ENCODE peak calls at places on chromosomes 11 and 22, in six cellular contexts. N, W, Y, H, I and D are unnamed samples.

GRCh38 chr11:19889531-19889930 is 176.9 kb downstream of the NAV2 start:
- DNase-seq in H (no peak), Y (no peak), N (no peak), I (no peak), W (no peak), D (no peak)

GRCh38 chr11:75802913-75803820 is 11.8 kb upstream of the UVRAG start:
- DNase-seq in I (peak), Y (peak), N (peak), W (peak), H (peak), D (peak)

GRCh38 chr11:19980957-19981669 is 179.2 kb downstream of the DBX1 start:
- DNase-seq in W (no peak), I (no peak), N (peak), H (no peak), Y (no peak), D (no peak)

GRCh38 chr22:39917776-39918493 is 17.1 kb downstream of the GRAP2 start:
- DNase-seq in W (no peak), H (no peak), N (peak), Y (no peak), I (no peak), D (no peak)

GRCh38 chr22:45341503-45341902 is 31.8 kb downstream of the FAM118A start:
- DNase-seq in Y (no peak), W (no peak), I (no peak), N (no peak), H (no peak), D (no peak)

GRCh38 chr11:13480198-13480597 is 15.6 kb downstream of the PTH start:
- DNase-seq in W (no peak), Y (no peak), H (no peak), N (no peak), I (peak), D (no peak)

GRCh38 chr11:73982595-73982989 is at the start of gene UCP2:
- DNase-seq in Y (peak), I (no peak), N (peak), W (peak), H (peak), D (peak)

GRCh38 chr11:69374110-69374981 is 80.4 kb downstream of the MYEOV start:
- DNase-seq in Y (peak), I (peak), N (no peak), H (no peak), W (no peak), D (peak)

GRCh38 chr22:24763872-24764485 is 10.5 kb downstream of the PIWIL3 start:
- DNase-seq in I (no peak), Y (no peak), H (no peak), N (no peak), W (no peak), D (no peak)

GRCh38 chr11:20647976-20648565 is 21.3 kb upstream of the NELL1 start:
- DNase-seq in I (peak), N (peak), H (peak), W (peak), Y (no peak), D (no peak)

GRCh38 chr11:8252388-8252787 is 11.3 kb downstream of the LMO1 start:
- DNase-seq in H (no peak), Y (peak), W (no peak), N (no peak), I (no peak), D (peak)

GRCh38 chr11:19311306-19312030 is 70.7 kb upstream of the E2F8 start:
- DNase-seq in Y (peak), N (peak), H (no peak), W (peak), I (peak), D (peak)

GRCh38 chr11:18061351-18061750 is 15.3 kb upstream of the TPH1 start:
- DNase-seq in I (no peak), N (no peak), Y (no peak), W (no peak), H (no peak), D (no peak)

GRCh38 chr11:78310500-78310909 is 107.1 kb downstream of the GAB2 start:
- DNase-seq in Y (peak), H (no peak), N (peak), W (no peak), I (peak), D (peak)

GRCh38 chr11:26276798-26277424 is 55.0 kb upstream of the ANO3 start:
- DNase-seq in I (peak), W (peak), Y (no peak), N (peak), H (peak), D (no peak)

GRCh38 chr11:71183878-71184277 is 68.5 kb downstream of the SHANK2 start:
- DNase-seq in Y (peak), N (no peak), I (no peak), W (no peak), H (no peak), D (peak)

GRCh38 chr11:25981998-25982397 is 349.9 kb upstream of the ANO3 start:
- DNase-seq in I (peak), Y (no peak), W (peak), H (no peak), N (peak), D (no peak)

GRCh38 chr11:115672412-115672811 is 168.2 kb upstream of the CADM1 start:
- DNase-seq in N (no peak), W (no peak), H (no peak), Y (no peak), I (no peak), D (no peak)

GRCh38 chr11:5690736-5691135 is 1.1 kb downstream of the TRIM22 start:
- DNase-seq in Y (no peak), W (no peak), I (no peak), H (no peak), N (no peak), D (no peak)

GRCh38 chr11:49151211-49151610 is 57.2 kb downstream of the FOLH1 start:
- DNase-seq in H (no peak), Y (no peak), N (no peak), W (no peak), I (no peak), D (no peak)

GRCh38 chr11:75219869-75220268 is 20.7 kb upstream of the TPBGL start:
- DNase-seq in I (no peak), N (no peak), H (no peak), W (no peak), Y (peak), D (no peak)

GRCh38 chr22:37263966-37264887 is 18.1 kb upstream of the CYTH4 start:
- DNase-seq in H (no peak), Y (peak), I (no peak), N (no peak), W (no peak), D (peak)

GRCh38 chr11:36251716-36252307 is 37.4 kb downstream of the COMMD9 start:
- DNase-seq in Y (no peak), W (no peak), I (no peak), H (no peak), N (no peak), D (no peak)

GRCh38 chr22:38273135-38273761 is 438 bp upstream of the TMEM184B start:
- DNase-seq in W (peak), Y (no peak), I (no peak), N (peak), H (no peak), D (no peak)

GRCh38 chr11:34682822-34683221 is 61.9 kb downstream of the EHF start:
- DNase-seq in N (no peak), Y (no peak), H (no peak), I (no peak), W (no peak), D (no peak)

GRCh38 chr11:46285594-46286033 is 8.2 kb downstream of the CREB3L1 start:
- DNase-seq in H (no peak), N (peak), Y (no peak), W (no peak), I (no peak), D (peak)

GRCh38 chr22:46592390-46592872 is 27.8 kb upstream of the GRAMD4 start:
- DNase-seq in W (peak), I (no peak), N (peak), Y (peak), H (no peak), D (no peak)

GRCh38 chr22:31753005-31753633 is 700 bp upstream of the DEPDC5 start:
- DNase-seq in N (peak), W (peak), H (no peak), Y (no peak), I (peak), D (no peak)

GRCh38 chr11:34192481-34193401 is 87.3 kb downstream of the NAT10 start:
- DNase-seq in N (peak), H (no peak), Y (peak), W (no peak), I (peak), D (peak)

GRCh38 chr11:76835928-76836612 is 24.6 kb upstream of the ACER3 start:
- DNase-seq in H (no peak), N (peak), W (no peak), Y (no peak), I (peak), D (no peak)

GRCh38 chr22:41899110-41899509 is 15.8 kb downstream of the SHISA8 start:
- DNase-seq in N (no peak), H (no peak), W (no peak), I (no peak), Y (no peak), D (no peak)

GRCh38 chr22:29079218-29079901 is 6.5 kb downstream of the KREMEN1 start:
- DNase-seq in N (peak), W (no peak), H (peak), I (peak), Y (no peak), D (no peak)

GRCh38 chr11:130477646-130478203 is 29.3 kb downstream of the ADAMTS15 start:
- DNase-seq in I (no peak), N (no peak), W (no peak), Y (no peak), H (no peak), D (no peak)